ENCODE peak calls at places on chromosomes 4 and X, in five cellular contexts. One of them, this sample, is unnamed.

GRCh38 chr4:151236036-151236435 is 40.9 kb upstream of the PRSS48 start:
- DNase-seq in HepG2: no peak
- DNase-seq in astrocyte of the spinal cord: no peak
- DNase-seq in stomach: no peak
- DNase-seq in lower leg skin: no peak
- DNase-seq in this sample: no peak

GRCh38 chrX:49282647-49283011 is 13.0 kb downstream of the PPP1R3F start:
- DNase-seq in astrocyte of the spinal cord: peak; percentile 7
- DNase-seq in HepG2: no peak
- DNase-seq in lower leg skin: peak; percentile 57
- DNase-seq in stomach: peak; percentile 25
- DNase-seq in this sample: no peak

GRCh38 chr4:52861879-52862604 is at the start of gene RASL11B:
- DNase-seq in HepG2: peak; percentile 20
- DNase-seq in lower leg skin: peak; percentile 95
- DNase-seq in stomach: peak; percentile 89
- DNase-seq in astrocyte of the spinal cord: peak; percentile 61
- DNase-seq in this sample: peak; percentile 85

GRCh38 chr4:147078875-147079658 is 133.4 kb upstream of the TTC29 start:
- DNase-seq in astrocyte of the spinal cord: no peak
- DNase-seq in lower leg skin: no peak
- DNase-seq in HepG2: no peak
- DNase-seq in stomach: no peak
- DNase-seq in this sample: no peak

GRCh38 chr4:7807351-7807921 is 132.2 kb downstream of the AFAP1 start:
- DNase-seq in stomach: no peak
- DNase-seq in HepG2: no peak
- DNase-seq in astrocyte of the spinal cord: no peak
- DNase-seq in lower leg skin: peak; percentile 81
- DNase-seq in this sample: peak; percentile 79

GRCh38 chr4:87975466-87975865 is at the start of gene SPP1:
- DNase-seq in stomach: no peak
- DNase-seq in astrocyte of the spinal cord: peak; percentile 37
- DNase-seq in lower leg skin: no peak
- DNase-seq in HepG2: peak; percentile 66
- DNase-seq in this sample: no peak

GRCh38 chr4:89617256-89617655 is 219.7 kb downstream of the SNCA start:
- DNase-seq in astrocyte of the spinal cord: peak; percentile 25
- DNase-seq in stomach: no peak
- DNase-seq in lower leg skin: no peak
- DNase-seq in HepG2: no peak
- DNase-seq in this sample: no peak

GRCh38 chr4:15345134-15345533 is 82.7 kb upstream of the C1QTNF7 start:
- DNase-seq in astrocyte of the spinal cord: no peak
- DNase-seq in lower leg skin: no peak
- DNase-seq in stomach: no peak
- DNase-seq in HepG2: no peak
- DNase-seq in this sample: no peak

GRCh38 chr4:4677825-4678522 is 136.1 kb upstream of the STX18 start:
- DNase-seq in HepG2: no peak
- DNase-seq in stomach: no peak
- DNase-seq in lower leg skin: no peak
- DNase-seq in astrocyte of the spinal cord: peak; percentile 63
- DNase-seq in this sample: no peak

GRCh38 chr4:187380181-187380581 is 615.4 kb upstream of the ZFP42 start:
- DNase-seq in stomach: no peak
- DNase-seq in lower leg skin: no peak
- DNase-seq in astrocyte of the spinal cord: no peak
- DNase-seq in HepG2: peak; percentile 35
- DNase-seq in this sample: no peak

GRCh38 chr4:184805462-184806245 is 20.1 kb downstream of the ACSL1 start:
- DNase-seq in HepG2: no peak
- DNase-seq in stomach: peak; percentile 82
- DNase-seq in astrocyte of the spinal cord: no peak
- DNase-seq in lower leg skin: peak; percentile 90
- DNase-seq in this sample: no peak

GRCh38 chr4:169249214-169249973 is 21.4 kb downstream of the SH3RF1 start:
- DNase-seq in HepG2: peak; percentile 90
- DNase-seq in astrocyte of the spinal cord: peak; percentile 72
- DNase-seq in lower leg skin: no peak
- DNase-seq in stomach: no peak
- DNase-seq in this sample: no peak

GRCh38 chr4:8851321-8852117 is 20.1 kb downstream of the HMX1 start:
- DNase-seq in astrocyte of the spinal cord: no peak
- DNase-seq in stomach: no peak
- DNase-seq in HepG2: no peak
- DNase-seq in lower leg skin: no peak
- DNase-seq in this sample: no peak

GRCh38 chr4:32624943-32625603 is 1904.9 kb downstream of the PCDH7 start:
- DNase-seq in astrocyte of the spinal cord: no peak
- DNase-seq in stomach: no peak
- DNase-seq in lower leg skin: no peak
- DNase-seq in HepG2: no peak
- DNase-seq in this sample: no peak

GRCh38 chr4:43330288-43330687 is 437.8 kb downstream of the GRXCR1 start:
- DNase-seq in astrocyte of the spinal cord: peak; percentile 40
- DNase-seq in stomach: no peak
- DNase-seq in HepG2: no peak
- DNase-seq in lower leg skin: no peak
- DNase-seq in this sample: no peak

GRCh38 chrX:123884809-123885408 is 25.1 kb downstream of the XIAP start:
- DNase-seq in astrocyte of the spinal cord: peak; percentile 55
- DNase-seq in HepG2: peak; percentile 31
- DNase-seq in lower leg skin: no peak
- DNase-seq in stomach: no peak
- DNase-seq in this sample: no peak

GRCh38 chr4:1533501-1534064 is 127.3 kb upstream of the NKX1-1 start:
- DNase-seq in HepG2: no peak
- DNase-seq in stomach: no peak
- DNase-seq in lower leg skin: no peak
- DNase-seq in astrocyte of the spinal cord: no peak
- DNase-seq in this sample: no peak

GRCh38 chrX:57752866-57753265 is 72.8 kb upstream of the NLRP2B start:
- DNase-seq in HepG2: no peak
- DNase-seq in lower leg skin: no peak
- DNase-seq in astrocyte of the spinal cord: no peak
- DNase-seq in stomach: no peak
- DNase-seq in this sample: no peak

GRCh38 chr4:5472166-5472565 is 236.2 kb downstream of the EVC2 start:
- DNase-seq in lower leg skin: peak; percentile 46
- DNase-seq in astrocyte of the spinal cord: no peak
- DNase-seq in stomach: no peak
- DNase-seq in HepG2: no peak
- DNase-seq in this sample: peak; percentile 41

GRCh38 chr4:4502694-4503311 is 39.0 kb downstream of the STX18 start:
- DNase-seq in lower leg skin: no peak
- DNase-seq in HepG2: no peak
- DNase-seq in stomach: no peak
- DNase-seq in astrocyte of the spinal cord: peak; percentile 80
- DNase-seq in this sample: no peak

GRCh38 chrX:31969714-31970113 is 897.9 kb upstream of the FTHL17 start:
- DNase-seq in astrocyte of the spinal cord: no peak
- DNase-seq in lower leg skin: no peak
- DNase-seq in HepG2: no peak
- DNase-seq in stomach: no peak
- DNase-seq in this sample: no peak

GRCh38 chr4:3708103-3708510 is 58.1 kb upstream of the ADRA2C start:
- DNase-seq in stomach: no peak
- DNase-seq in lower leg skin: no peak
- DNase-seq in astrocyte of the spinal cord: no peak
- DNase-seq in HepG2: no peak
- DNase-seq in this sample: peak; percentile 95

GRCh38 chr4:88600129-88600849 is 8.0 kb downstream of the HERC3 start:
- DNase-seq in astrocyte of the spinal cord: peak; percentile 85
- DNase-seq in stomach: no peak
- DNase-seq in HepG2: no peak
- DNase-seq in lower leg skin: no peak
- DNase-seq in this sample: no peak

GRCh38 chr4:95545526-95545925 is 3.2 kb downstream of the UNC5C start:
- DNase-seq in lower leg skin: no peak
- DNase-seq in HepG2: no peak
- DNase-seq in astrocyte of the spinal cord: no peak
- DNase-seq in stomach: no peak
- DNase-seq in this sample: no peak

GRCh38 chrX:154010330-154011087 is 9.2 kb downstream of the IRAK1 start:
- DNase-seq in astrocyte of the spinal cord: no peak
- DNase-seq in HepG2: peak; percentile 66
- DNase-seq in lower leg skin: no peak
- DNase-seq in stomach: no peak
- DNase-seq in this sample: no peak

GRCh38 chrX:20951016-20951795 is 423.0 kb upstream of the CNKSR2 start:
- DNase-seq in stomach: no peak
- DNase-seq in astrocyte of the spinal cord: no peak
- DNase-seq in lower leg skin: no peak
- DNase-seq in HepG2: no peak
- DNase-seq in this sample: no peak

GRCh38 chrX:80812176-80812575 is 2.5 kb upstream of the BRWD3 start:
- DNase-seq in astrocyte of the spinal cord: peak; percentile 47
- DNase-seq in HepG2: peak; percentile 18
- DNase-seq in stomach: no peak
- DNase-seq in lower leg skin: no peak
- DNase-seq in this sample: no peak
- TF ChIP-seq CTCF in astrocyte of the spinal cord: peak; percentile 31
- TF ChIP-seq CTCF in HepG2: peak; percentile 22
- TF ChIP-seq CTCF in stomach: no peak
- TF ChIP-seq CTCF in lower leg skin: no peak
- TF ChIP-seq CTCF in this sample: no peak

GRCh38 chr4:141713771-141714445 is 77.5 kb downstream of the IL15 start:
- DNase-seq in stomach: no peak
- DNase-seq in lower leg skin: no peak
- DNase-seq in HepG2: no peak
- DNase-seq in astrocyte of the spinal cord: peak; percentile 76
- DNase-seq in this sample: no peak
- H3K4me3 ChIP-seq in stomach: no peak overlapping the region
- H3K4me3 ChIP-seq in lower leg skin: no peak overlapping the region
- H3K4me3 ChIP-seq in HepG2: no peak overlapping the region
- H3K4me3 ChIP-seq in astrocyte of the spinal cord: no peak overlapping the region
- H3K4me3 ChIP-seq in this sample: no peak overlapping the region

DNA sequence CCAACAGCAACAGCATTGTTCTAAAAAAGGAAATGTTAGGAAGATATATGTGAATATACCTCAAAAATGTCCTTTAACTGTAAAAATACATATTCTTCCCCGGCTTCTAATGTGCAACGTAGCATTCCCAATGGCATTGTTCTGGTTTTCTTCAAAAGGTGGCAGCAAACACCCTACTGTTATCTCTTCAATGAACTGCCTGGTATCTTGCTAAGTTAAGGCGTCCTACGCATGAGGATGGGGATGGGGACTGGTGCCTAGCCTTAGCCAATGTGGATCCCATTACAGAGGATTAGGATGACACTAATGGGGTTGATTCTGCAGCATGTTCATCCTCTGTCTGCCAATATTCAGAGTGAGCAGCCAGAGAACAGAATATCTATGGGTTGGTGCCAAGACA is 334.9 kb upstream of the ADGRL3 start:
- DNase-seq in astrocyte of the spinal cord: peak; percentile 2
- DNase-seq in stomach: no peak
- DNase-seq in lower leg skin: no peak
- DNase-seq in HepG2: no peak
- DNase-seq in this sample: no peak
- TF ChIP-seq CTCF in astrocyte of the spinal cord: peak; percentile 30
- TF ChIP-seq CTCF in stomach: no peak
- TF ChIP-seq CTCF in lower leg skin: no peak
- TF ChIP-seq CTCF in HepG2: no peak
- TF ChIP-seq CTCF in this sample: no peak

GRCh38 chr4:180688480-180688879 is 1554.7 kb upstream of the TENM3 start:
- DNase-seq in HepG2: no peak
- DNase-seq in stomach: no peak
- DNase-seq in lower leg skin: no peak
- DNase-seq in astrocyte of the spinal cord: peak; percentile 70
- DNase-seq in this sample: no peak
- H3K4me3 ChIP-seq in HepG2: no peak overlapping the region
- H3K4me3 ChIP-seq in stomach: no peak overlapping the region
- H3K4me3 ChIP-seq in lower leg skin: no peak overlapping the region
- H3K4me3 ChIP-seq in astrocyte of the spinal cord: no peak overlapping the region
- H3K4me3 ChIP-seq in this sample: no peak overlapping the region

GRCh38 chr4:41853973-41854372 is 81.3 kb upstream of the TMEM33 start:
- DNase-seq in astrocyte of the spinal cord: no peak
- DNase-seq in HepG2: peak; percentile 1
- DNase-seq in stomach: no peak
- DNase-seq in lower leg skin: no peak
- DNase-seq in this sample: no peak
- TF ChIP-seq CTCF in astrocyte of the spinal cord: no peak
- TF ChIP-seq CTCF in HepG2: no peak
- TF ChIP-seq CTCF in stomach: no peak
- TF ChIP-seq CTCF in lower leg skin: no peak
- TF ChIP-seq CTCF in this sample: no peak

GRCh38 chr4:107828315-107828714 is 3.6 kb downstream of the SGMS2 start:
- DNase-seq in astrocyte of the spinal cord: no peak
- DNase-seq in lower leg skin: no peak
- DNase-seq in stomach: no peak
- DNase-seq in HepG2: no peak
- DNase-seq in this sample: no peak
- H3K4me3 ChIP-seq in astrocyte of the spinal cord: no peak overlapping the region
- H3K4me3 ChIP-seq in lower leg skin: no peak overlapping the region
- H3K4me3 ChIP-seq in stomach: no peak overlapping the region
- H3K4me3 ChIP-seq in HepG2: no peak overlapping the region
- H3K4me3 ChIP-seq in this sample: no peak overlapping the region

GRCh38 chr4:114271031-114271430 is 291.6 kb upstream of the ARSJ start:
- DNase-seq in HepG2: no peak
- DNase-seq in stomach: no peak
- DNase-seq in lower leg skin: no peak
- DNase-seq in astrocyte of the spinal cord: no peak
- DNase-seq in this sample: no peak
- TF ChIP-seq CTCF in HepG2: no peak
- TF ChIP-seq CTCF in stomach: no peak
- TF ChIP-seq CTCF in lower leg skin: no peak
- TF ChIP-seq CTCF in astrocyte of the spinal cord: no peak
- TF ChIP-seq CTCF in this sample: no peak

DNA sequence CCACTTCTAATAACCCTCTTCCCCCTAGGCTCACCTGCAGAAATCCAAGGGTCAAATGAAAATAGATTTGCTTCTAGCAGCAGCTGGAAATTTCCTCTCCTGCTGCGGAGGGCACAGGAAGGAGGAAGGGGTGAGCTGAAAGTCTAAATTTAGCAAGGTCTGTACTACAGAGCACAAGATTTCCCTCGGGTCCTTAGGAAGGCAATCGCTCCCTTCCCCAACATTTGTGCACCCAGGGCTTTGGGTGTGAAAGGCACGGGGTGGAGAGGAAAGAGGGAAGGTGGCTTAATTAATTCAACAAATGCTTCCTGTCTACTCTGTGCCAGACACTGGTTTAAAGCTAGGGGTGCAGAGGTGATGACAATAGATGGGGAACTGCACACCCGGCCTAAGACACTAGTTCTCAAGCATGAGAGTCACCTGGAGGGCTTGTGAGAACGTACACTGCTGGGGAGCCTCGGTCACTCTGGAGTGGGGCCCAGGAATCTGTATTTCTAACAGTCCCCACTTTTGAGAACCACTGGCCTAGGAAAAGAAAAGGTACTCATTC is 204.4 kb downstream of the NSUN7 start:
- DNase-seq in astrocyte of the spinal cord: no peak
- DNase-seq in HepG2: no peak
- DNase-seq in lower leg skin: no peak
- DNase-seq in stomach: no peak
- DNase-seq in this sample: no peak
- H3K4me3 ChIP-seq in astrocyte of the spinal cord: no peak overlapping the region
- H3K4me3 ChIP-seq in HepG2: no peak overlapping the region
- H3K4me3 ChIP-seq in lower leg skin: no peak overlapping the region
- H3K4me3 ChIP-seq in stomach: no peak overlapping the region
- H3K4me3 ChIP-seq in this sample: peak overlapping the region; percentile 11